ENCODE peak calls at places on chromosomes 13 and 19, in six cellular contexts. L, R, S, A, C and G are unnamed samples.

GRCh38 chr19:13929956-13930355 is 8.3 kb downstream of the PODNL1 start:
- DNase-seq in L (no peak), R (no peak), S (no peak), A (no peak), C (no peak), G (no peak)

GRCh38 chr13:110425444-110425780 is 118.3 kb downstream of the COL4A2 start:
- DNase-seq in L (no peak), R (no peak), S (no peak), A (no peak), C (no peak), G (no peak)

GRCh38 chr13:51768976-51769375 is 35.0 kb downstream of the DHRS12 start:
- DNase-seq in L (no peak), R (no peak), S (no peak), A (no peak), C (no peak), G (no peak)

GRCh38 chr13:108895220-108895704 is 265.9 kb downstream of the MYO16 start:
- DNase-seq in L (peak; percentile 35), R (no peak), S (no peak), A (peak; percentile 88), C (no peak), G (peak; percentile 69)

GRCh38 chr13:80131204-80131603 is 209.7 kb downstream of the SPRY2 start:
- DNase-seq in L (no peak), R (peak; percentile 81), S (peak; percentile 38), A (peak; percentile 47), C (no peak), G (no peak)

GRCh38 chr13:113542751-113543424 is 41.7 kb upstream of the TFDP1 start:
- DNase-seq in L (no peak), R (no peak), S (peak; percentile 32), A (no peak), C (no peak), G (no peak)

GRCh38 chr19:42201489-42202289 is 15.8 kb downstream of the DEDD2 start:
- DNase-seq in L (peak; percentile 24), R (peak; percentile 56), S (no peak), A (no peak), C (peak; percentile 41), G (no peak)

GRCh38 chr13:72959643-72960042 is 99.2 kb upstream of the KLF5 start:
- DNase-seq in L (no peak), R (no peak), S (no peak), A (peak; percentile 8), C (no peak), G (peak; percentile 40)

GRCh38 chr13:60329221-60329983 is 67.6 kb upstream of the TDRD3 start:
- DNase-seq in L (peak; percentile 27), R (peak; percentile 48), S (peak; percentile 67), A (peak; percentile 35), C (no peak), G (peak; percentile 9)

GRCh38 chr13:76610819-76611415 is 275.3 kb downstream of the KCTD12 start:
- DNase-seq in L (no peak), R (no peak), S (no peak), A (no peak), C (no peak), G (no peak)

GRCh38 chr13:108981407-108981806 is 352.0 kb downstream of the MYO16 start:
- DNase-seq in L (no peak), R (no peak), S (no peak), A (no peak), C (no peak), G (no peak)

GRCh38 chr19:16621165-16621800 is 6.7 kb downstream of the MED26 start:
- DNase-seq in L (no peak), R (no peak), S (no peak), A (no peak), C (no peak), G (no peak)

GRCh38 chr19:369876-370275 is 25.3 kb upstream of the MIER2 start:
- DNase-seq in L (no peak), R (no peak), S (no peak), A (no peak), C (no peak), G (no peak)

GRCh38 chr13:76965759-76966421 is 17.6 kb downstream of the ACOD1 start:
- DNase-seq in L (no peak), R (peak; percentile 14), S (no peak), A (peak; percentile 18), C (no peak), G (peak; percentile 70)

GRCh38 chr13:25371608-25372274 is at the start of gene ATP8A2:
- DNase-seq in L (no peak), R (no peak), S (peak; percentile 40), A (no peak), C (no peak), G (no peak)

GRCh38 chr13:60164490-60164889 is 762 bp upstream of the DIAPH3 start:
- DNase-seq in L (no peak), R (no peak), S (no peak), A (peak; percentile 12), C (no peak), G (no peak)

GRCh38 chr19:32324631-32325215 is 20.7 kb upstream of the ZNF507 start:
- DNase-seq in L (no peak), R (no peak), S (no peak), A (no peak), C (no peak), G (no peak)

GRCh38 chr13:50344717-50345116 is 329.5 kb downstream of the KCNRG start:
- DNase-seq in L (no peak), R (no peak), S (no peak), A (no peak), C (no peak), G (no peak)

GRCh38 chr19:23002690-23003422 is at the start of gene ZNF728:
- DNase-seq in L (no peak), R (peak; percentile 25), S (no peak), A (no peak), C (no peak), G (no peak)

GRCh38 chr19:18416778-18417249 is 2.4 kb upstream of the SSBP4 start:
- DNase-seq in L (no peak), R (peak; percentile 81), S (peak; percentile 87), A (peak; percentile 67), C (peak; percentile 71), G (no peak)

GRCh38 chr19:18414504-18415176 is 4.6 kb upstream of the SSBP4 start:
- DNase-seq in L (no peak), R (no peak), S (peak; percentile 35), A (no peak), C (no peak), G (no peak)

GRCh38 chr19:18408053-18408476 is 10.6 kb upstream of the LRRC25 start:
- DNase-seq in L (peak; percentile 76), R (peak; percentile 72), S (peak; percentile 74), A (peak; percentile 41), C (no peak), G (no peak)

GRCh38 chr19:18415177-18415867 is 3.9 kb upstream of the SSBP4 start:
- DNase-seq in L (no peak), R (peak; percentile 54), S (peak; percentile 28), A (no peak), C (no peak), G (no peak)

GRCh38 chr19:18412610-18413239 is 6.5 kb upstream of the SSBP4 start:
- DNase-seq in L (no peak), R (no peak), S (no peak), A (no peak), C (no peak), G (no peak)
- TF ChIP-seq CTCF in L (no peak), R (no peak), S (no peak), A (no peak), C (no peak), G (no peak)

GRCh38 chr19:50377517-50377916 is 1.3 kb downstream of the NR1H2 start:
- DNase-seq in L (no peak), R (no peak), S (no peak), A (no peak), C (no peak), G (no peak)

GRCh38 chr19:50379602-50380001 is 3.3 kb downstream of the NR1H2 start:
- DNase-seq in L (no peak), R (no peak), S (no peak), A (no peak), C (no peak), G (no peak)

GRCh38 chr19:50378863-50379236 is 2.6 kb downstream of the NR1H2 start:
- DNase-seq in L (no peak), R (no peak), S (no peak), A (no peak), C (no peak), G (no peak)

GRCh38 chr19:50377051-50377441 is 789 bp downstream of the NR1H2 start:
- DNase-seq in L (peak; percentile 82), R (peak; percentile 55), S (no peak), A (peak; percentile 43), C (peak; percentile 61), G (no peak)

DNA sequence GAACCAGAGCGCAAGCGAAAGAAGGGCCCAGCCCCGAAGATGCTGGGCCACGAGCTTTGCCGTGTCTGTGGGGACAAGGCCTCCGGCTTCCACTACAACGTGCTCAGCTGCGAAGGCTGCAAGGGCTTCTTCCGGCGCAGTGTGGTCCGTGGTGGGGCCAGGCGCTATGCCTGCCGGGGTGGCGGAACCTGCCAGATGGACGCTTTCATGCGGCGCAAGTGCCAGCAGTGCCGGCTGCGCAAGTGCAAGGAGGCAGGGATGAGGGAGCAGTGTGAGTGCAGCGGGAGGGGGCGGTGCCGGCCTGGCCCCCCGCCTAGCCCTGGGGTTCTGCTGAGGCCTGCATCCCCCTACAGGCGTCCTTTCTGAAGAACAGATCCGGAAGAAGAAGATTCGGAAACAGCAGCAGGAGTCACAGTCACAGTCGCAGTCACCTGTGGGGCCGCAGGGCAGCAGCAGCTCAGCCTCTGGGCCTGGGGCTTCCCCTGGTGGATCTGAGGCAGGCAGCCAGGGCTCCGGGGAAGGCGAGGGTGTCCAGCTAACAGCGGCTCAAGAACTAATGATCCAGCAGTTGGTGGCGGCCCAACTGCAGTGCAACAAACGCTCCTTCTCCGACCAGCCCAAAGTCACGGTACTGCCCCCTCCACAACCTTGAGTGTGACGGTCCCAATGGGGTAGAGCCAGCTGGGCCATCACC is 2.1 kb downstream of the NR1H2 start:
- DNase-seq in L (no peak), R (no peak), S (no peak), A (no peak), C (no peak), G (no peak)
- H3K4me1 ChIP-seq in L (peaks cover 21% of the 10 kb centered on the region), R (peaks cover 11% of the 10 kb centered on the region), S (no peaks in the 10 kb centered on the region), A (peaks cover 17% of the 10 kb centered on the region), C (peaks cover 12% of the 10 kb centered on the region), G (no peaks in the 10 kb centered on the region)

GRCh38 chr19:3626473-3627350 is at the start of gene CACTIN:
- DNase-seq in L (peak; percentile 99), R (peak; percentile 99), S (peak; percentile 98), A (peak; percentile 95), C (peak; percentile 99), G (peak; percentile 94)
- TF ChIP-seq CTCF in L (no peak), R (no peak), S (no peak), A (no peak), C (no peak), G (peak; percentile 31)

GRCh38 chr13:96780105-96780504 is 214.2 kb downstream of the OXGR1 start:
- DNase-seq in L (no peak), R (no peak), S (no peak), A (peak; percentile 25), C (no peak), G (peak; percentile 7)
- H3K4me1 ChIP-seq in L (no peaks in the 10 kb centered on the region), R (no peaks in the 10 kb centered on the region), S (no peaks in the 10 kb centered on the region), A (no peaks in the 10 kb centered on the region), C (no peaks in the 10 kb centered on the region), G (no peaks in the 10 kb centered on the region)

GRCh38 chr13:24213932-24214331 is 53.4 kb downstream of the SPATA13 start:
- DNase-seq in L (no peak), R (no peak), S (no peak), A (no peak), C (no peak), G (no peak)
- TF ChIP-seq CTCF in L (no peak), R (no peak), S (no peak), A (no peak), C (no peak), G (no peak)